ENCODE peak calls at places on chromosomes 7 and 10, in four cellular contexts. One of them, this sample, is unnamed.

GRCh38 chr7:96657347-96658010 is 52.2 kb downstream of the SEM1 start:
- DNase-seq in breast epithelium: no peak
- DNase-seq in tibial nerve: no peak
- DNase-seq in hepatocyte: no peak
- DNase-seq in this sample: no peak

GRCh38 chr7:15916666-15917388 is 230.3 kb upstream of the MEOX2 start:
- DNase-seq in breast epithelium: no peak
- DNase-seq in hepatocyte: no peak
- DNase-seq in tibial nerve: no peak
- DNase-seq in this sample: no peak

GRCh38 chr7:29243777-29244655 is 49.4 kb downstream of the CHN2 start:
- DNase-seq in hepatocyte: no peak
- DNase-seq in breast epithelium: no peak
- DNase-seq in tibial nerve: no peak
- DNase-seq in this sample: no peak

GRCh38 chr10:93199221-93199681 is 125.6 kb downstream of the CYP26A1 start:
- DNase-seq in breast epithelium: no peak
- DNase-seq in hepatocyte: peak; percentile 58
- DNase-seq in tibial nerve: peak; percentile 77
- DNase-seq in this sample: peak; percentile 84

GRCh38 chr10:79203014-79203675 is 134.4 kb downstream of the ZMIZ1 start:
- DNase-seq in tibial nerve: no peak
- DNase-seq in hepatocyte: no peak
- DNase-seq in breast epithelium: no peak
- DNase-seq in this sample: no peak

GRCh38 chr10:75097666-75098285 is 13.7 kb upstream of the SAMD8 start:
- DNase-seq in tibial nerve: no peak
- DNase-seq in hepatocyte: no peak
- DNase-seq in breast epithelium: no peak
- DNase-seq in this sample: no peak

GRCh38 chr7:135672560-135673359 is 10.4 kb downstream of the STMP1 start:
- DNase-seq in tibial nerve: peak; percentile 41
- DNase-seq in hepatocyte: peak; percentile 67
- DNase-seq in breast epithelium: no peak
- DNase-seq in this sample: no peak

GRCh38 chr10:103870503-103870902 is 15.1 kb upstream of the SH3PXD2A start:
- DNase-seq in breast epithelium: no peak
- DNase-seq in hepatocyte: no peak
- DNase-seq in tibial nerve: no peak
- DNase-seq in this sample: no peak

GRCh38 chr10:77116904-77117303 is 520.7 kb downstream of the KCNMA1 start:
- DNase-seq in breast epithelium: no peak
- DNase-seq in hepatocyte: no peak
- DNase-seq in tibial nerve: no peak
- DNase-seq in this sample: no peak

GRCh38 chr10:123139521-123140163 is 3.9 kb downstream of the HMX3 start:
- DNase-seq in tibial nerve: no peak
- DNase-seq in hepatocyte: peak; percentile 74
- DNase-seq in breast epithelium: no peak
- DNase-seq in this sample: no peak

GRCh38 chr7:57181281-57181680 is 49.0 kb upstream of the ZNF479 start:
- DNase-seq in tibial nerve: no peak
- DNase-seq in breast epithelium: no peak
- DNase-seq in hepatocyte: no peak
- DNase-seq in this sample: no peak
- H3K9me3 ChIP-seq in tibial nerve: peaks cover 7% of the 10 kb centered on the region
- H3K9me3 ChIP-seq in breast epithelium: peaks cover 56% of the 10 kb centered on the region
- H3K9me3 ChIP-seq in hepatocyte: no peaks in the 10 kb centered on the region
- H3K9me3 ChIP-seq in this sample: peaks cover 45% of the 10 kb centered on the region

GRCh38 chr7:137992042-137992737 is 9.7 kb downstream of the CREB3L2 start:
- DNase-seq in hepatocyte: peak; percentile 79
- DNase-seq in tibial nerve: no peak
- DNase-seq in breast epithelium: no peak
- DNase-seq in this sample: no peak
- H3K4me1 ChIP-seq in hepatocyte: peaks cover 66% of the 10 kb centered on the region
- H3K4me1 ChIP-seq in tibial nerve: peaks cover 75% of the 10 kb centered on the region
- H3K4me1 ChIP-seq in breast epithelium: peaks cover 35% of the 10 kb centered on the region
- H3K4me1 ChIP-seq in this sample: peaks cover 99% of the 10 kb centered on the region

GRCh38 chr10:38184477-38184876 is 90.3 kb downstream of the ZNF37A start:
- DNase-seq in tibial nerve: no peak
- DNase-seq in hepatocyte: no peak
- DNase-seq in breast epithelium: no peak
- DNase-seq in this sample: no peak
- H3K9me3 ChIP-seq in tibial nerve: no peaks in the 10 kb centered on the region
- H3K9me3 ChIP-seq in hepatocyte: peaks cover 4% of the 10 kb centered on the region
- H3K9me3 ChIP-seq in breast epithelium: no peaks in the 10 kb centered on the region
- H3K9me3 ChIP-seq in this sample: peaks cover 13% of the 10 kb centered on the region

DNA sequence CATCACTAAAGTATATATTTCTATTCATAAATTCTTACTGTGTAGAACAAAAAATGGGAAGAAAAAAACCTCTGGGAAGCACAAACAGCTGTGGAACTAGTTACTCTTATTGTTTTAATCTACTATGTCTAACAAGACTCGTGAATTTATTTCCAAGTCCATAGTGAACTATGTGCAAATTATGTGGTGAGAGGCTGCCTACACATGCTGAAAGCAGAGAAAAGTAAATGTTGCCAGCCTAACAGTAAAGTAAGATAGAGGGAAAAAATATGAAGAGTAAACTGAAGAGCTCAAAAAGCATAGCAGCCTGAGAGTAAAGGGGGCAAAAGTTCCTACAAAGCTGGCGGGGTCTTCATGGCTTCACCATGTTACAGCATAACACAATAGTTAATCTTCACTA is 3.0 kb downstream of the GDI2 start:
- DNase-seq in hepatocyte: no peak
- DNase-seq in tibial nerve: no peak
- DNase-seq in breast epithelium: no peak
- DNase-seq in this sample: no peak
- H3K4me1 ChIP-seq in hepatocyte: peaks cover 43% of the 10 kb centered on the region
- H3K4me1 ChIP-seq in tibial nerve: peaks cover 50% of the 10 kb centered on the region
- H3K4me1 ChIP-seq in breast epithelium: peaks cover 12% of the 10 kb centered on the region
- H3K4me1 ChIP-seq in this sample: peaks cover 19% of the 10 kb centered on the region

GRCh38 chr10:61732635-61733278 is 70.0 kb downstream of the CABCOCO1 start:
- DNase-seq in tibial nerve: no peak
- DNase-seq in breast epithelium: no peak
- DNase-seq in hepatocyte: no peak
- DNase-seq in this sample: no peak

GRCh38 chr10:61731638-61732037 is 68.9 kb downstream of the CABCOCO1 start:
- DNase-seq in breast epithelium: no peak
- DNase-seq in hepatocyte: no peak
- DNase-seq in tibial nerve: no peak
- DNase-seq in this sample: no peak

GRCh38 chr10:61730671-61731070 is 67.9 kb downstream of the CABCOCO1 start:
- DNase-seq in tibial nerve: no peak
- DNase-seq in hepatocyte: no peak
- DNase-seq in breast epithelium: no peak
- DNase-seq in this sample: no peak

GRCh38 chr10:61733358-61733940 is 70.7 kb downstream of the CABCOCO1 start:
- DNase-seq in hepatocyte: peak; percentile 71
- DNase-seq in tibial nerve: peak; percentile 49
- DNase-seq in breast epithelium: no peak
- DNase-seq in this sample: no peak

DNA sequence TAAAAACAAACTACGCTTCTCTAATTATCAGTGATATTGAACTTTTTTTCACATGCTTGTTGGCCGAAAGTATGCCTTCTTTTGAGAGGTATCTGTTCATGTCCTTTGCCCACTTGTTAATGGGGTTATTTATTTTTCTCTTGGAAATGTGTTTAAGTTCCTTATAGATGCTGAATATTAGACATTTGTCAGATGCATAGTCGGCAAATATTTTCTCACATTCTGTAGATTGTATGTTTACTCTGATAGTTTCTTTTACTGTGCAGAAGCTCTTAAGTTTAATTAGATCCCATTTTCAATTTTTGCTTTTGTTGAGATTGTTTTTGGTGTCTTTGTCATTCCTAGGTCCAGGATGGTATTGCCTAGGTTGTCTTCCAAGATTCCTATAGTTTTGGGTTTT is 73.2 kb downstream of the CABCOCO1 start:
- DNase-seq in breast epithelium: no peak
- DNase-seq in tibial nerve: no peak
- DNase-seq in hepatocyte: no peak
- DNase-seq in this sample: no peak
- H3K9me3 ChIP-seq in breast epithelium: no peaks in the 10 kb centered on the region
- H3K9me3 ChIP-seq in tibial nerve: no peaks in the 10 kb centered on the region
- H3K9me3 ChIP-seq in hepatocyte: no peaks in the 10 kb centered on the region
- H3K9me3 ChIP-seq in this sample: no peaks in the 10 kb centered on the region

GRCh38 chr10:35351021-35351420 is 14.7 kb downstream of the CCNY start:
- DNase-seq in tibial nerve: no peak
- DNase-seq in hepatocyte: no peak
- DNase-seq in breast epithelium: no peak
- DNase-seq in this sample: no peak
- H3K4me1 ChIP-seq in tibial nerve: peaks cover 13% of the 10 kb centered on the region
- H3K4me1 ChIP-seq in hepatocyte: peaks cover 48% of the 10 kb centered on the region
- H3K4me1 ChIP-seq in breast epithelium: no peaks in the 10 kb centered on the region
- H3K4me1 ChIP-seq in this sample: peaks cover 84% of the 10 kb centered on the region

DNA sequence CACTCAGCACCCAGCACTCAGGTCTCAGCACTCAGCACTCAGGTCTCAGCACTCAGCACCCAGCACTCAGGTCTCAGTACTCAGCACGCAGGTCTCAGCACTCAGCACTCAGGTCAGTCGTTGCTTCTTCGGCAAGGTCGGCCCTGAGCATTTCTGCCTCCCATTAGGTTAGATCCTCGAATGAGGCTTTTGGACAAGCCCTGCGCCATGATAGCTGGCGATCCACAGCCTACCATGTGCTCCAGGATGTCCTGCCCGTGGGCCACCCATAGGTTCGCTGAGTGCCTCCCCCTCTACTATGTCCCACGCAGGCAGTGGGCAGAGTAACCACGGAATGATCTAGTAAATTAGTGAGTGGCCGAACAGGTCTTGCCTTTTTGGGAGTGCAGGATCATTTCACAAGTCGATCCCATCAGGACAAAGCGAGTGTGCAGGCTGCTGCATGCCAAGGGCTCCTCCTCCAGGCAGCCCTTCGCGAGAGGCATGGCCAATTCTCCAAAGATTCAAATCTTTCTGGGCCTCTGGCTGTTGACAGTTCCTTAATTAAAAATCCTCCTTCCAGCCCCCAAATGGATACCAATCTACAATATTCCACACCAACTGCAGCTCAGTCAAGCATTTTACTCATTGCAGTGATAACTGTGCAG is 206.3 kb downstream of the ADARB2 start:
- DNase-seq in breast epithelium: peak; percentile 27
- DNase-seq in tibial nerve: no peak
- DNase-seq in hepatocyte: no peak
- DNase-seq in this sample: peak; percentile 52
- H3K9me3 ChIP-seq in breast epithelium: no peaks in the 10 kb centered on the region
- H3K9me3 ChIP-seq in tibial nerve: no peaks in the 10 kb centered on the region
- H3K9me3 ChIP-seq in hepatocyte: no peaks in the 10 kb centered on the region
- H3K9me3 ChIP-seq in this sample: no peaks in the 10 kb centered on the region

GRCh38 chr10:132630156-132630555 is 92.6 kb downstream of the INPP5A start:
- DNase-seq in hepatocyte: no peak
- DNase-seq in breast epithelium: no peak
- DNase-seq in tibial nerve: no peak
- DNase-seq in this sample: peak; percentile 58
- H3K4me1 ChIP-seq in hepatocyte: peaks cover 41% of the 10 kb centered on the region
- H3K4me1 ChIP-seq in breast epithelium: no peaks in the 10 kb centered on the region
- H3K4me1 ChIP-seq in tibial nerve: peaks cover 48% of the 10 kb centered on the region
- H3K4me1 ChIP-seq in this sample: peaks cover 100% of the 10 kb centered on the region

This sample was measured in tibial artery.